ENCODE peak calls at places on chromosomes 5 and 9, in eight cellular contexts. One of them, this sample, is unnamed.

GRCh38 chr9:34254966-34255825 is 73.9 kb downstream of the KIF24 start:
- DNase-seq in HT-29: no peak
- DNase-seq in anterior cingulate cortex: no peak
- DNase-seq in activated naive CD4-positive, alpha-beta T cell treated with anti-CD3 and anti-CD28 coated beads, Interleukin-2, amount 10 ng/mL, durations not matched to agents 7 days and 5 days: no peak
- DNase-seq in HuH-7.5: no peak
- DNase-seq in NCI-H1436: no peak
- DNase-seq in stimulated activated CD4-positive, alpha-beta T cell treated with anti-CD3 and anti-CD28 coated beads, TNF-alpha, amount 100 ng/mL, for 48 hours: no peak
- DNase-seq in nephron progenitor cell: no peak
- DNase-seq in this sample: no peak

GRCh38 chr9:79001012-79001411 is 570.8 kb upstream of the TLE4 start:
- DNase-seq in HT-29: no peak
- DNase-seq in anterior cingulate cortex: no peak
- DNase-seq in activated naive CD4-positive, alpha-beta T cell treated with anti-CD3 and anti-CD28 coated beads, Interleukin-2, amount 10 ng/mL, durations not matched to agents 7 days and 5 days: no peak
- DNase-seq in HuH-7.5: no peak
- DNase-seq in NCI-H1436: no peak
- DNase-seq in stimulated activated CD4-positive, alpha-beta T cell treated with anti-CD3 and anti-CD28 coated beads, TNF-alpha, amount 100 ng/mL, for 48 hours: no peak
- DNase-seq in nephron progenitor cell: no peak
- DNase-seq in this sample: no peak

GRCh38 chr5:153542536-153542935 is 52.1 kb downstream of the GRIA1 start:
- DNase-seq in HT-29: no peak
- DNase-seq in anterior cingulate cortex: no peak
- DNase-seq in activated naive CD4-positive, alpha-beta T cell treated with anti-CD3 and anti-CD28 coated beads, Interleukin-2, amount 10 ng/mL, durations not matched to agents 7 days and 5 days: no peak
- DNase-seq in HuH-7.5: no peak
- DNase-seq in NCI-H1436: no peak
- DNase-seq in stimulated activated CD4-positive, alpha-beta T cell treated with anti-CD3 and anti-CD28 coated beads, TNF-alpha, amount 100 ng/mL, for 48 hours: no peak
- DNase-seq in nephron progenitor cell: no peak
- DNase-seq in this sample: no peak

GRCh38 chr5:52945040-52945439 is 44.1 kb upstream of the ITGA2 start:
- DNase-seq in HT-29: no peak
- DNase-seq in anterior cingulate cortex: no peak
- DNase-seq in activated naive CD4-positive, alpha-beta T cell treated with anti-CD3 and anti-CD28 coated beads, Interleukin-2, amount 10 ng/mL, durations not matched to agents 7 days and 5 days: no peak
- DNase-seq in HuH-7.5: no peak
- DNase-seq in NCI-H1436: no peak
- DNase-seq in stimulated activated CD4-positive, alpha-beta T cell treated with anti-CD3 and anti-CD28 coated beads, TNF-alpha, amount 100 ng/mL, for 48 hours: no peak
- DNase-seq in nephron progenitor cell: no peak
- DNase-seq in this sample: no peak

GRCh38 chr5:124580925-124581821 is 165.3 kb downstream of the ZNF608 start:
- DNase-seq in HT-29: peak
- DNase-seq in anterior cingulate cortex: no peak
- DNase-seq in activated naive CD4-positive, alpha-beta T cell treated with anti-CD3 and anti-CD28 coated beads, Interleukin-2, amount 10 ng/mL, durations not matched to agents 7 days and 5 days: no peak
- DNase-seq in HuH-7.5: no peak
- DNase-seq in NCI-H1436: no peak
- DNase-seq in stimulated activated CD4-positive, alpha-beta T cell treated with anti-CD3 and anti-CD28 coated beads, TNF-alpha, amount 100 ng/mL, for 48 hours: no peak
- DNase-seq in nephron progenitor cell: peak
- DNase-seq in this sample: peak

GRCh38 chr5:37740331-37741066 is 99.3 kb downstream of the GDNF start:
- DNase-seq in HT-29: no peak
- DNase-seq in anterior cingulate cortex: no peak
- DNase-seq in activated naive CD4-positive, alpha-beta T cell treated with anti-CD3 and anti-CD28 coated beads, Interleukin-2, amount 10 ng/mL, durations not matched to agents 7 days and 5 days: no peak
- DNase-seq in HuH-7.5: no peak
- DNase-seq in NCI-H1436: no peak
- DNase-seq in stimulated activated CD4-positive, alpha-beta T cell treated with anti-CD3 and anti-CD28 coated beads, TNF-alpha, amount 100 ng/mL, for 48 hours: no peak
- DNase-seq in nephron progenitor cell: no peak
- DNase-seq in this sample: no peak

GRCh38 chr9:117796681-117797080 is 92.5 kb downstream of the TLR4 start:
- DNase-seq in HT-29: no peak
- DNase-seq in anterior cingulate cortex: no peak
- DNase-seq in activated naive CD4-positive, alpha-beta T cell treated with anti-CD3 and anti-CD28 coated beads, Interleukin-2, amount 10 ng/mL, durations not matched to agents 7 days and 5 days: no peak
- DNase-seq in HuH-7.5: no peak
- DNase-seq in NCI-H1436: no peak
- DNase-seq in stimulated activated CD4-positive, alpha-beta T cell treated with anti-CD3 and anti-CD28 coated beads, TNF-alpha, amount 100 ng/mL, for 48 hours: no peak
- DNase-seq in nephron progenitor cell: no peak
- DNase-seq in this sample: no peak

GRCh38 chr9:132220069-132220468 is 58.2 kb downstream of the NTNG2 start:
- DNase-seq in HT-29: no peak
- DNase-seq in anterior cingulate cortex: no peak
- DNase-seq in activated naive CD4-positive, alpha-beta T cell treated with anti-CD3 and anti-CD28 coated beads, Interleukin-2, amount 10 ng/mL, durations not matched to agents 7 days and 5 days: no peak
- DNase-seq in HuH-7.5: no peak
- DNase-seq in NCI-H1436: no peak
- DNase-seq in stimulated activated CD4-positive, alpha-beta T cell treated with anti-CD3 and anti-CD28 coated beads, TNF-alpha, amount 100 ng/mL, for 48 hours: no peak
- DNase-seq in nephron progenitor cell: no peak
- DNase-seq in this sample: no peak

GRCh38 chr5:33072296-33072695 is 361.2 kb downstream of the NPR3 start:
- DNase-seq in HT-29: no peak
- DNase-seq in anterior cingulate cortex: no peak
- DNase-seq in activated naive CD4-positive, alpha-beta T cell treated with anti-CD3 and anti-CD28 coated beads, Interleukin-2, amount 10 ng/mL, durations not matched to agents 7 days and 5 days: no peak
- DNase-seq in HuH-7.5: no peak
- DNase-seq in NCI-H1436: no peak
- DNase-seq in stimulated activated CD4-positive, alpha-beta T cell treated with anti-CD3 and anti-CD28 coated beads, TNF-alpha, amount 100 ng/mL, for 48 hours: no peak
- DNase-seq in nephron progenitor cell: no peak
- DNase-seq in this sample: no peak

GRCh38 chr5:114255275-114255674 is 106.6 kb upstream of the KCNN2 start:
- DNase-seq in HT-29: no peak
- DNase-seq in anterior cingulate cortex: no peak
- DNase-seq in activated naive CD4-positive, alpha-beta T cell treated with anti-CD3 and anti-CD28 coated beads, Interleukin-2, amount 10 ng/mL, durations not matched to agents 7 days and 5 days: no peak
- DNase-seq in HuH-7.5: no peak
- DNase-seq in NCI-H1436: no peak
- DNase-seq in stimulated activated CD4-positive, alpha-beta T cell treated with anti-CD3 and anti-CD28 coated beads, TNF-alpha, amount 100 ng/mL, for 48 hours: no peak
- DNase-seq in nephron progenitor cell: no peak
- DNase-seq in this sample: no peak

GRCh38 chr5:117065161-117065560 is 490.5 kb upstream of the SEMA6A start:
- DNase-seq in HT-29: no peak
- DNase-seq in anterior cingulate cortex: no peak
- DNase-seq in activated naive CD4-positive, alpha-beta T cell treated with anti-CD3 and anti-CD28 coated beads, Interleukin-2, amount 10 ng/mL, durations not matched to agents 7 days and 5 days: no peak
- DNase-seq in HuH-7.5: no peak
- DNase-seq in NCI-H1436: no peak
- DNase-seq in stimulated activated CD4-positive, alpha-beta T cell treated with anti-CD3 and anti-CD28 coated beads, TNF-alpha, amount 100 ng/mL, for 48 hours: no peak
- DNase-seq in nephron progenitor cell: no peak
- DNase-seq in this sample: no peak

GRCh38 chr9:137666950-137667670 is 48.3 kb downstream of the EHMT1 start:
- DNase-seq in HT-29: no peak
- DNase-seq in anterior cingulate cortex: peak
- DNase-seq in activated naive CD4-positive, alpha-beta T cell treated with anti-CD3 and anti-CD28 coated beads, Interleukin-2, amount 10 ng/mL, durations not matched to agents 7 days and 5 days: no peak
- DNase-seq in HuH-7.5: no peak
- DNase-seq in NCI-H1436: no peak
- DNase-seq in stimulated activated CD4-positive, alpha-beta T cell treated with anti-CD3 and anti-CD28 coated beads, TNF-alpha, amount 100 ng/mL, for 48 hours: no peak
- DNase-seq in nephron progenitor cell: no peak
- DNase-seq in this sample: no peak

GRCh38 chr5:460413-460700 is 17.4 kb downstream of the EXOC3 start:
- DNase-seq in HT-29: no peak
- DNase-seq in anterior cingulate cortex: no peak
- DNase-seq in activated naive CD4-positive, alpha-beta T cell treated with anti-CD3 and anti-CD28 coated beads, Interleukin-2, amount 10 ng/mL, durations not matched to agents 7 days and 5 days: no peak
- DNase-seq in HuH-7.5: no peak
- DNase-seq in NCI-H1436: no peak
- DNase-seq in stimulated activated CD4-positive, alpha-beta T cell treated with anti-CD3 and anti-CD28 coated beads, TNF-alpha, amount 100 ng/mL, for 48 hours: no peak
- DNase-seq in nephron progenitor cell: no peak
- DNase-seq in this sample: no peak

GRCh38 chr9:136424750-136425362 is 14.4 kb downstream of the PMPCA start:
- DNase-seq in HT-29: no peak
- DNase-seq in anterior cingulate cortex: no peak
- DNase-seq in activated naive CD4-positive, alpha-beta T cell treated with anti-CD3 and anti-CD28 coated beads, Interleukin-2, amount 10 ng/mL, durations not matched to agents 7 days and 5 days: no peak
- DNase-seq in HuH-7.5: no peak
- DNase-seq in NCI-H1436: no peak
- DNase-seq in stimulated activated CD4-positive, alpha-beta T cell treated with anti-CD3 and anti-CD28 coated beads, TNF-alpha, amount 100 ng/mL, for 48 hours: no peak
- DNase-seq in nephron progenitor cell: no peak
- DNase-seq in this sample: no peak

GRCh38 chr5:169280696-169281095 is 20.2 kb downstream of the SLIT3 start:
- DNase-seq in HT-29: no peak
- DNase-seq in anterior cingulate cortex: no peak
- DNase-seq in activated naive CD4-positive, alpha-beta T cell treated with anti-CD3 and anti-CD28 coated beads, Interleukin-2, amount 10 ng/mL, durations not matched to agents 7 days and 5 days: no peak
- DNase-seq in HuH-7.5: no peak
- DNase-seq in NCI-H1436: no peak
- DNase-seq in stimulated activated CD4-positive, alpha-beta T cell treated with anti-CD3 and anti-CD28 coated beads, TNF-alpha, amount 100 ng/mL, for 48 hours: no peak
- DNase-seq in nephron progenitor cell: no peak
- DNase-seq in this sample: no peak

GRCh38 chr5:113081881-113082546 is 105.4 kb downstream of the DCP2 start:
- DNase-seq in HT-29: no peak
- DNase-seq in anterior cingulate cortex: no peak
- DNase-seq in activated naive CD4-positive, alpha-beta T cell treated with anti-CD3 and anti-CD28 coated beads, Interleukin-2, amount 10 ng/mL, durations not matched to agents 7 days and 5 days: no peak
- DNase-seq in HuH-7.5: no peak
- DNase-seq in NCI-H1436: no peak
- DNase-seq in stimulated activated CD4-positive, alpha-beta T cell treated with anti-CD3 and anti-CD28 coated beads, TNF-alpha, amount 100 ng/mL, for 48 hours: no peak
- DNase-seq in nephron progenitor cell: no peak
- DNase-seq in this sample: no peak

GRCh38 chr5:17129093-17129492 is 88.3 kb upstream of the BASP1 start:
- DNase-seq in HT-29: no peak
- DNase-seq in anterior cingulate cortex: no peak
- DNase-seq in activated naive CD4-positive, alpha-beta T cell treated with anti-CD3 and anti-CD28 coated beads, Interleukin-2, amount 10 ng/mL, durations not matched to agents 7 days and 5 days: no peak
- DNase-seq in HuH-7.5: no peak
- DNase-seq in NCI-H1436: no peak
- DNase-seq in stimulated activated CD4-positive, alpha-beta T cell treated with anti-CD3 and anti-CD28 coated beads, TNF-alpha, amount 100 ng/mL, for 48 hours: no peak
- DNase-seq in nephron progenitor cell: no peak
- DNase-seq in this sample: no peak

GRCh38 chr5:134917070-134917831 is 12.3 kb downstream of the PCBD2 start:
- DNase-seq in HT-29: peak
- DNase-seq in anterior cingulate cortex: no peak
- DNase-seq in activated naive CD4-positive, alpha-beta T cell treated with anti-CD3 and anti-CD28 coated beads, Interleukin-2, amount 10 ng/mL, durations not matched to agents 7 days and 5 days: no peak
- DNase-seq in HuH-7.5: no peak
- DNase-seq in NCI-H1436: no peak
- DNase-seq in stimulated activated CD4-positive, alpha-beta T cell treated with anti-CD3 and anti-CD28 coated beads, TNF-alpha, amount 100 ng/mL, for 48 hours: no peak
- DNase-seq in nephron progenitor cell: no peak
- DNase-seq in this sample: peak

GRCh38 chr5:142821733-142822487 is 51.7 kb downstream of the ARHGAP26 start:
- DNase-seq in HT-29: peak
- DNase-seq in anterior cingulate cortex: no peak
- DNase-seq in activated naive CD4-positive, alpha-beta T cell treated with anti-CD3 and anti-CD28 coated beads, Interleukin-2, amount 10 ng/mL, durations not matched to agents 7 days and 5 days: no peak
- DNase-seq in HuH-7.5: no peak
- DNase-seq in NCI-H1436: no peak
- DNase-seq in stimulated activated CD4-positive, alpha-beta T cell treated with anti-CD3 and anti-CD28 coated beads, TNF-alpha, amount 100 ng/mL, for 48 hours: no peak
- DNase-seq in nephron progenitor cell: no peak
- DNase-seq in this sample: peak

GRCh38 chr9:98867434-98868168 is 60.1 kb downstream of the GALNT12 start:
- DNase-seq in HT-29: no peak
- DNase-seq in anterior cingulate cortex: peak
- DNase-seq in activated naive CD4-positive, alpha-beta T cell treated with anti-CD3 and anti-CD28 coated beads, Interleukin-2, amount 10 ng/mL, durations not matched to agents 7 days and 5 days: no peak
- DNase-seq in HuH-7.5: no peak
- DNase-seq in NCI-H1436: no peak
- DNase-seq in stimulated activated CD4-positive, alpha-beta T cell treated with anti-CD3 and anti-CD28 coated beads, TNF-alpha, amount 100 ng/mL, for 48 hours: no peak
- DNase-seq in nephron progenitor cell: no peak
- DNase-seq in this sample: peak

GRCh38 chr5:80516826-80517225 is 28.9 kb downstream of the FAM151B start:
- DNase-seq in HT-29: peak
- DNase-seq in anterior cingulate cortex: no peak
- DNase-seq in activated naive CD4-positive, alpha-beta T cell treated with anti-CD3 and anti-CD28 coated beads, Interleukin-2, amount 10 ng/mL, durations not matched to agents 7 days and 5 days: no peak
- DNase-seq in HuH-7.5: no peak
- DNase-seq in NCI-H1436: no peak
- DNase-seq in stimulated activated CD4-positive, alpha-beta T cell treated with anti-CD3 and anti-CD28 coated beads, TNF-alpha, amount 100 ng/mL, for 48 hours: peak
- DNase-seq in nephron progenitor cell: no peak
- DNase-seq in this sample: peak

GRCh38 chr9:105419981-105420597 is 27.7 kb upstream of the FSD1L start:
- DNase-seq in HT-29: no peak
- DNase-seq in anterior cingulate cortex: no peak
- DNase-seq in activated naive CD4-positive, alpha-beta T cell treated with anti-CD3 and anti-CD28 coated beads, Interleukin-2, amount 10 ng/mL, durations not matched to agents 7 days and 5 days: no peak
- DNase-seq in HuH-7.5: no peak
- DNase-seq in NCI-H1436: no peak
- DNase-seq in stimulated activated CD4-positive, alpha-beta T cell treated with anti-CD3 and anti-CD28 coated beads, TNF-alpha, amount 100 ng/mL, for 48 hours: no peak
- DNase-seq in nephron progenitor cell: no peak
- DNase-seq in this sample: no peak

This sample was measured in hepatocyte.